ENCODE peak calls at places on chromosomes 4 and X, in ten cellular contexts. H is suprapubic skin, E is tibial nerve, L is SK-N-SH, K is A549, J is HepG2, B is K562, S is transverse colon, U is stomach, Z is ovary. X is an unnamed sample.

GRCh38 chrX:22577181-22577580 is 304.5 kb downstream of the CBLL2 start:
- DNase-seq in H (no peak), E (no peak), L (no peak), K (peak; percentile 1), J (no peak), B (no peak), S (no peak), U (no peak), Z (no peak), X (no peak)

GRCh38 chr4:152673489-152673888 is 6.3 kb downstream of the TMEM154 start:
- DNase-seq in H (no peak), E (no peak), L (no peak), K (no peak), J (no peak), B (no peak), S (no peak), U (no peak), Z (no peak), X (no peak)

GRCh38 chr4:56821394-56822263 is at the start of gene SPINK2:
- DNase-seq in H (no peak), E (no peak), L (peak; percentile 88), K (peak; percentile 22), J (no peak), B (peak; percentile 45), S (peak; percentile 63), U (peak; percentile 51), Z (no peak), X (no peak)

GRCh38 chr4:88600129-88600849 is 8.0 kb downstream of the HERC3 start:
- DNase-seq in H (no peak), E (no peak), L (no peak), K (peak; percentile 40), J (no peak), B (no peak), S (no peak), U (no peak), Z (no peak), X (no peak)

GRCh38 chr4:80069837-80070788 is 2.9 kb downstream of the ANTXR2 start:
- DNase-seq in H (no peak), E (no peak), L (no peak), K (no peak), J (no peak), B (no peak), S (no peak), U (no peak), Z (no peak), X (no peak)

GRCh38 chrX:154855256-154855655 is 20.8 kb upstream of the SMIM9 start:
- DNase-seq in H (no peak), E (no peak), L (no peak), K (no peak), J (no peak), B (no peak), S (no peak), U (no peak), Z (no peak), X (no peak)

GRCh38 chr4:167555338-167556022 is 321.2 kb upstream of the SPOCK3 start:
- DNase-seq in H (no peak), E (no peak), L (no peak), K (peak; percentile 2), J (no peak), B (no peak), S (no peak), U (no peak), Z (no peak), X (no peak)

GRCh38 chr4:8177544-8177943 is 18.9 kb upstream of the ABLIM2 start:
- DNase-seq in H (no peak), E (no peak), L (peak; percentile 60), K (no peak), J (no peak), B (no peak), S (no peak), U (no peak), Z (no peak), X (no peak)

GRCh38 chr4:83890231-83890630 is 354.3 kb downstream of the GPAT3 start:
- DNase-seq in H (no peak), E (no peak), L (no peak), K (peak; percentile 10), J (no peak), B (no peak), S (no peak), U (no peak), Z (no peak), X (no peak)

GRCh38 chr4:88962430-88962829 is 94.6 kb downstream of the FAM13A start:
- DNase-seq in H (no peak), E (no peak), L (no peak), K (no peak), J (no peak), B (no peak), S (no peak), U (no peak), Z (no peak), X (no peak)

GRCh38 chr4:174427562-174428140 is 94.6 kb downstream of the HPGD start:
- DNase-seq in H (no peak), E (no peak), L (no peak), K (no peak), J (no peak), B (no peak), S (no peak), U (no peak), Z (no peak), X (no peak)

GRCh38 chr4:140136509-140136908 is 17.5 kb downstream of the MAML3 start:
- DNase-seq in H (no peak), E (no peak), L (no peak), K (peak; percentile 57), J (no peak), B (no peak), S (no peak), U (no peak), Z (no peak), X (no peak)

GRCh38 chr4:26995316-26995715 is 134.7 kb downstream of the STIM2 start:
- DNase-seq in H (no peak), E (no peak), L (no peak), K (no peak), J (no peak), B (no peak), S (no peak), U (no peak), Z (no peak), X (no peak)

GRCh38 chr4:175066923-175067627 is 148.9 kb downstream of the ADAM29 start:
- DNase-seq in H (no peak), E (no peak), L (no peak), K (no peak), J (no peak), B (no peak), S (no peak), U (no peak), Z (no peak), X (no peak)

DNA sequence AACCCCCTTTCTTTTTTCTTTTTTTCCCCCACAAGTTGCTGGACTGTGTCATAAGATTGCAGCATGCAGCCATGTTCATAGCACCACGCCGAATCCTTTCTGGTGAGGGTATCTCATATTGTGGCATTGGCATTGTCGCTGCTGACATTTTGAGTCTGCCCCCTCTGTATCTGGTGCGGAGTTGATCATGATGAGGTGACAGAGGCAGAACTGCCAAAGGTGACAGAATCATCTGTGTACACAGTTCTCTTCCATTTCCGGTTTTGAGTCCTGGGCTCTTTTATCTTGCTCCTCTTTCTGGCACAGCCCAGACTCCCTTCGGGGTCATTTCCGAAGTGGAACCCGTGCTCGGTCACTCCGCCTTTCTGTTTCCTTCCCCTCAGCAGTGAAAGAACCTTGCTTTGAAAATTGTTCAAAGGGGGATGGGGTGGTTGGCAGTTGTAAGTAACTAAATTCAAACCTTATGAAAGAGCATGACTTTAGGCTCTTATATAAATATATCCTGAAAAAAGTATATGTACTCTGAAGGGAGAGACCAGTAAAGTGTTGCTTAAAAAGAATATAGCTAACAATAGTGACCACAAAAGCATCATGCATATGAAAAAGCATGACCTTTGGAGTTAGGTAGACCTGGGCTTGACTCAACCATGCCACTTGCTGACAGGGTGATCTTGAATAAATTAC is 55.0 kb upstream of the BMP2K start:
- DNase-seq in H (no peak), E (no peak), L (no peak), K (no peak), J (peak; percentile 13), B (peak; percentile 93), S (peak; percentile 14), U (no peak), Z (no peak), X (no peak)
- TF ChIP-seq EP300 in H (no peak), E (peak; percentile 38), L (no peak), K (no peak), J (no peak), B (peak; percentile 97), S (no peak), U (no peak), Z (no peak), X (no peak)

GRCh38 chrX:19627533-19627932 is 112.2 kb upstream of the MAP3K15 start:
- DNase-seq in H (no peak), E (no peak), L (no peak), K (no peak), J (no peak), B (no peak), S (no peak), U (no peak), Z (no peak), X (no peak)
- H3K27ac ChIP-seq in H (no peak overlapping the region), E (no peak overlapping the region), L (no peak overlapping the region), K (no peak overlapping the region), J (no peak overlapping the region), B (no peak overlapping the region), S (peak overlapping the region; percentile 23), U (no peak overlapping the region), Z (no peak overlapping the region), X (no peak overlapping the region)

GRCh38 chr4:41590591-41590990 is 52.6 kb downstream of the LIMCH1 start:
- DNase-seq in H (no peak), E (no peak), L (peak; percentile 50), K (no peak), J (no peak), B (no peak), S (no peak), U (no peak), Z (no peak), X (no peak)
- TF ChIP-seq EP300 in H (no peak), E (no peak), L (no peak), K (no peak), J (no peak), B (no peak), S (no peak), U (no peak), Z (no peak), X (no peak)

GRCh38 chr4:47075241-47075640 is 43.9 kb downstream of the GABRB1 start:
- DNase-seq in H (no peak), E (no peak), L (no peak), K (no peak), J (no peak), B (no peak), S (no peak), U (no peak), Z (no peak), X (no peak)

GRCh38 chr4:47071863-47072441 is 40.6 kb downstream of the GABRB1 start:
- DNase-seq in H (no peak), E (no peak), L (no peak), K (no peak), J (no peak), B (no peak), S (no peak), U (no peak), Z (no peak), X (no peak)

GRCh38 chr4:47074836-47075235 is 43.5 kb downstream of the GABRB1 start:
- DNase-seq in H (no peak), E (no peak), L (no peak), K (no peak), J (no peak), B (no peak), S (no peak), U (no peak), Z (no peak), X (no peak)

DNA sequence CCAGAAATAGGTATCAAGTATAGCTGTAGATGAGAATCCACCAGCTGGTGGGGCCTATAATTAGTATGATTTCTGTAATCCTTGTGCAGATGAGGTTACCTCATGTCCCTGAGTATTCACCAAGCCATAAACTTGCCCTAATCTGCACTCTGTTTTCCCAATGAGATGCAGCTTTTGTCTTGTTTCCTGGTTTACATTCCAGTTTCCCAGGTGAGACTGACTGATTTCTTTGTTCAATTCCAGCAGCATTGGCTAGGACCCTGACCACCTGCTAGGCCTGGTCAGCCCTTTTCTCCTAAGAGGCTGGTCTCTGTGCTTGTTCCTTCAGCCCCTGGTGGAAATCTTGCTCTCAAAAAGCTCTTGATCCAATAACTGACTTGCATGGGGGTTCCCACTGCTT is 44.6 kb downstream of the GABRB1 start:
- DNase-seq in H (no peak), E (no peak), L (no peak), K (no peak), J (no peak), B (no peak), S (no peak), U (no peak), Z (no peak), X (no peak)
- H3K27ac ChIP-seq in H (no peak overlapping the region), E (no peak overlapping the region), L (no peak overlapping the region), K (no peak overlapping the region), J (no peak overlapping the region), B (no peak overlapping the region), S (no peak overlapping the region), U (no peak overlapping the region), Z (no peak overlapping the region), X (no peak overlapping the region)

X was measured in sigmoid colon.